ENCODE peak calls at places on chromosomes 5 and 9, in five cellular contexts. O, Y, V, A and B are unnamed samples.

GRCh38 chr5:149938791-149939358 is 5.7 kb downstream of the PDE6A start:
- DNase-seq in O (no peak), Y (peak), V (no peak), A (peak), B (no peak)

GRCh38 chr5:31078931-31079330 is 114.6 kb upstream of the CDH6 start:
- DNase-seq in O (no peak), Y (no peak), V (no peak), A (no peak), B (no peak)

GRCh38 chr5:140296289-140296688 is 6.6 kb downstream of the PFDN1 start:
- DNase-seq in O (no peak), Y (no peak), V (no peak), A (no peak), B (no peak)

GRCh38 chr5:161446655-161447054 is 99.9 kb downstream of the GABRB2 start:
- DNase-seq in O (no peak), Y (no peak), V (no peak), A (no peak), B (no peak)

GRCh38 chr9:135108801-135109500 is 21.5 kb downstream of the OLFM1 start:
- DNase-seq in O (no peak), Y (no peak), V (no peak), A (no peak), B (no peak)

GRCh38 chr9:129783516-129784361 is 19.2 kb upstream of the TOR1B start:
- DNase-seq in O (peak), Y (no peak), V (peak), A (peak), B (peak)

GRCh38 chr9:25542319-25542718 is 135.9 kb downstream of the TUSC1 start:
- DNase-seq in O (no peak), Y (no peak), V (no peak), A (no peak), B (no peak)

GRCh38 chr5:451587-452458 is 8.8 kb downstream of the EXOC3 start:
- DNase-seq in O (no peak), Y (no peak), V (no peak), A (no peak), B (no peak)

GRCh38 chr5:83974151-83974822 is 253.6 kb upstream of the HAPLN1 start:
- DNase-seq in O (no peak), Y (no peak), V (no peak), A (no peak), B (no peak)

GRCh38 chr5:4905674-4906528 is 234.2 kb upstream of the ADAMTS16 start:
- DNase-seq in O (no peak), Y (no peak), V (no peak), A (no peak), B (no peak)

GRCh38 chr5:98458004-98458403 is 315.5 kb upstream of the RGMB start:
- DNase-seq in O (no peak), Y (no peak), V (no peak), A (no peak), B (no peak)

GRCh38 chr9:101421653-101422065 is 13.9 kb downstream of the ALDOB start:
- DNase-seq in O (no peak), Y (no peak), V (no peak), A (no peak), B (no peak)

GRCh38 chr9:2299156-2299842 is 284.2 kb downstream of the SMARCA2 start:
- DNase-seq in O (peak), Y (peak), V (no peak), A (no peak), B (no peak)